ENCODE peak calls at places on chromosomes 11 and 22, in four cellular contexts. I is kidney, Z is left lung, E is caudate nucleus. U is an unnamed sample.

GRCh38 chr11:105577645-105578044 is 32.2 kb upstream of the GRIA4 start:
- DNase-seq in I (no peak), Z (no peak), E (no peak), U (no peak)

GRCh38 chr11:70270877-70271634 is 566 bp downstream of the PPFIA1 start:
- DNase-seq in I (peak; percentile 85), Z (peak; percentile 89), E (no peak), U (no peak)

GRCh38 chr11:126134461-126135155 is 71.9 kb upstream of the CDON start:
- DNase-seq in I (no peak), Z (no peak), E (no peak), U (no peak)

GRCh38 chr11:35823742-35824298 is 120.0 kb upstream of the LDLRAD3 start:
- DNase-seq in I (no peak), Z (no peak), E (no peak), U (no peak)

GRCh38 chr11:129234978-129235377 is 42.9 kb upstream of the ARHGAP32 start:
- DNase-seq in I (no peak), Z (no peak), E (no peak), U (no peak)

GRCh38 chr11:112355726-112356125 is 95.1 kb upstream of the PLET1 start:
- DNase-seq in I (no peak), Z (no peak), E (no peak), U (no peak)

GRCh38 chr11:2271327-2272240 is 1.2 kb upstream of the ASCL2 start:
- DNase-seq in I (peak; percentile 73), Z (peak; percentile 65), E (no peak), U (no peak)

GRCh38 chr11:61061081-61061826 is 41.0 kb upstream of the CD5 start:
- DNase-seq in I (no peak), Z (no peak), E (no peak), U (no peak)

GRCh38 chr22:45317551-45318167 is 7.9 kb downstream of the FAM118A start:
- DNase-seq in I (no peak), Z (no peak), E (no peak), U (peak; percentile 52)

GRCh38 chr22:36739185-36739584 is 35.6 kb upstream of the CACNG2 start:
- DNase-seq in I (no peak), Z (no peak), E (no peak), U (no peak)

GRCh38 chr11:34480339-34480738 is 33.3 kb downstream of the ELF5 start:
- DNase-seq in I (no peak), Z (no peak), E (no peak), U (no peak)

GRCh38 chr11:77517753-77518152 is 43.9 kb upstream of the PAK1 start:
- DNase-seq in I (no peak), Z (no peak), E (no peak), U (no peak)

GRCh38 chr11:118430956-118431355 is 5.3 kb upstream of the KMT2A start:
- DNase-seq in I (no peak), Z (no peak), E (no peak), U (no peak)

GRCh38 chr11:45647329-45647728 is 18.1 kb downstream of the CHST1 start:
- DNase-seq in I (no peak), Z (no peak), E (no peak), U (no peak)

GRCh38 chr11:68692115-68692514 is 7.8 kb downstream of the GAL start:
- DNase-seq in I (no peak), Z (no peak), E (no peak), U (no peak)

GRCh38 chr11:45541693-45542434 is 123.6 kb downstream of the CHST1 start:
- DNase-seq in I (no peak), Z (no peak), E (peak; percentile 35), U (no peak)

DNA sequence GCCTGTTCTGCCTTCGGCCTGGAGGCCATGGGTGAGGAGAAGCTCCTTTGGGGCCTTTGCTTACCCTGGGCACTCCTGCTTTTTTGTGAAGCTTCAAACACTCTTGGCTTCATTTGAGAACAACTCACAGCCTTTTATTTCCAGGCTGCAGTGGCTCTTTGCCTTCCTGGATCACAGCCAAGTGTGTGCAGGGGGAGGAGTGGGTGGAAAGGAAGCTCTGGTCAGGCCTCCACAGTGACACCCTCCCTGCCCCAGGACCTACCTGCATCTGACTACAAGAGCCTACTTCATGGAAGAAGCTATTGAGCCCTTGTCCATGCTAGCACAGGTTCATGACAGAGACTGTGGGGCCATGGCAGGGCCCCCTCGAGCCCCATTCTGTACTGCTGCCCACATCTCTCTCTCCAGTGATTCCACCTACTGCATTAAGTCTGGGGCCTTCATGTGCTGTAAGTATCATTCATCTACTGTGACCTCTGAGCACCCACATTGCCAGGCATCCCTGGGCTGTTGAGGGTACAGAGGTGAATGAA is 52.3 kb downstream of the GAB4 start:
- DNase-seq in I (no peak), Z (no peak), E (no peak), U (no peak)
- H3K27ac ChIP-seq in I (no peak overlapping the region), Z (no peak overlapping the region), E (no peak overlapping the region), U (no peak overlapping the region)

GRCh38 chr11:10778217-10778970 is 27.3 kb downstream of the CTR9 start:
- DNase-seq in I (no peak), Z (no peak), E (no peak), U (peak; percentile 11)
- H3K27ac ChIP-seq in I (no peak overlapping the region), Z (peak overlapping the region; percentile 40), E (no peak overlapping the region), U (peak overlapping the region; percentile 43)

GRCh38 chr22:40322818-40323447 is 23.4 kb upstream of the ADSL start:
- DNase-seq in I (no peak), Z (no peak), E (no peak), U (no peak)
- H3K27ac ChIP-seq in I (no peak overlapping the region), Z (no peak overlapping the region), E (no peak overlapping the region), U (no peak overlapping the region)

DNA sequence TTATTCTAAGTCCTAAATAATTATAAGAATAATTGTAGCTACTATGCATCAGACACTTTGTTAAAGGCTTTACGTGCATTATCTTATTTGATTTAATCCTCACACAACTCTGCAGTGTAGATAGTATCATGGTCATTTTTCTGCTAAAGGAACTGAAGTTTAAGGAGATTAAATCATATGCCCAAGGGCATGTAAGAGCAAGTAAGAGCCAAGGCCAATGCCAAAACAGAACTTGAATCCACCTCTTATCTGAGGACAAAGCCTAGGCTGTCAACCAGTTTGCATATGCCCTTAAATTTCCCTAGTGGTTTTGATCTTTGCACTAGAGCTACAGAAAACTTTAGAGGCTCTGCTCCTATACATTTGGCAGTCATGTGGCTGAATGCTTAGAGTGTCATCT is 65.6 kb upstream of the OR5AK2 start:
- DNase-seq in I (no peak), Z (no peak), E (no peak), U (no peak)
- H3K27ac ChIP-seq in I (no peak overlapping the region), Z (no peak overlapping the region), E (no peak overlapping the region), U (no peak overlapping the region)